ENCODE peak calls at places on chromosomes 2 and 18, in eight cellular contexts. Z is HCT116; L is CD4-positive, alpha-beta T cell; H is pancreas; S is HepG2; E is gastroesophageal sphincter; P is activated CD8-positive, alpha-beta T cell treated with anti-CD3 and anti-CD28 coated beads for 36 hours; X is Right ventricle myocardium superior. Q is an unnamed sample.

GRCh38 chr2:88765154-88765948 is 73.9 kb downstream of the RPIA start:
- ATAC-seq in P (peak), E (no peak), X (no peak), S (peak), Z (no peak), L (peak), H (peak), Q (peak)

GRCh38 chr18:40041951-40042350 is 1913.1 kb upstream of the PIK3C3 start:
- ATAC-seq in P (no peak), E (no peak), Z (no peak), S (no peak), L (no peak), X (no peak), H (no peak), Q (no peak)

GRCh38 chr18:8744656-8745055 is 39.3 kb downstream of the MTCL1 start:
- ATAC-seq in H (no peak), Z (no peak), E (no peak), X (no peak), S (no peak), L (peak), P (peak), Q (no peak)

GRCh38 chr2:162929571-162929970 is 91.0 kb upstream of the KCNH7 start:
- ATAC-seq in L (no peak), S (no peak), Z (no peak), H (no peak), E (no peak), P (no peak), X (no peak), Q (no peak)

GRCh38 chr2:66446178-66446860 is 11.4 kb downstream of the MEIS1 start:
- ATAC-seq in S (no peak), X (peak), Z (no peak), E (peak), L (no peak), H (peak), P (no peak), Q (peak)

GRCh38 chr2:239934571-239935171 is 90.5 kb downstream of the NDUFA10 start:
- ATAC-seq in L (peak), X (peak), P (peak), S (peak), H (peak), Z (peak), E (peak), Q (peak)

GRCh38 chr18:12015697-12016062 is 34.4 kb downstream of the IMPA2 start:
- ATAC-seq in L (no peak), X (peak), E (peak), Z (no peak), P (no peak), H (peak), S (no peak), Q (peak)

GRCh38 chr18:62018034-62018760 is 125.4 kb upstream of the RNF152 start:
- ATAC-seq in H (peak), Z (no peak), L (no peak), S (no peak), X (peak), P (no peak), E (peak), Q (no peak)

GRCh38 chr2:88230912-88231311 is 60.8 kb downstream of the THNSL2 start:
- ATAC-seq in Z (no peak), L (no peak), H (peak), X (no peak), P (no peak), E (no peak), S (no peak), Q (no peak)

GRCh38 chr2:46963961-46964673 is 48.5 kb upstream of the MCFD2 start:
- ATAC-seq in S (peak), H (no peak), X (no peak), P (peak), L (no peak), E (no peak), Z (no peak), Q (peak)

GRCh38 chr2:66080136-66080535 is 354.8 kb upstream of the MEIS1 start:
- ATAC-seq in Z (no peak), H (no peak), X (no peak), P (no peak), S (no peak), L (no peak), E (no peak), Q (no peak)

GRCh38 chr2:229901819-229902218 is 20.0 kb downstream of the TRIP12 start:
- ATAC-seq in Z (peak), P (no peak), X (peak), E (no peak), S (no peak), L (no peak), H (peak), Q (peak)

GRCh38 chr2:61645911-61646310 is 107.8 kb upstream of the XPO1 start:
- ATAC-seq in S (no peak), L (no peak), H (no peak), X (no peak), P (no peak), Z (no peak), E (no peak), Q (no peak)

GRCh38 chr18:69365658-69366057 is 35.0 kb upstream of the DOK6 start:
- ATAC-seq in E (no peak), H (no peak), P (no peak), X (no peak), Z (peak), S (peak), L (no peak), Q (no peak)

GRCh38 chr18:46422552-46423055 is 234.4 kb downstream of the LOXHD1 start:
- ATAC-seq in P (no peak), L (no peak), S (no peak), H (no peak), E (no peak), Z (no peak), X (no peak), Q (no peak)

GRCh38 chr18:8912348-8913057 is 190.0 kb upstream of the NDUFV2 start:
- ATAC-seq in E (no peak), X (no peak), Z (peak), S (peak), L (no peak), H (peak), P (no peak), Q (peak)

GRCh38 chr2:127701651-127702394 is 526 bp downstream of the SFT2D3 start:
- ATAC-seq in E (peak), Z (peak), S (peak), X (peak), P (peak), H (peak), L (peak), Q (peak)

GRCh38 chr18:32261003-32261402 is 71.2 kb downstream of the MEP1B start:
- ATAC-seq in P (no peak), E (no peak), L (no peak), X (no peak), S (peak), Z (peak), H (no peak), Q (peak)

GRCh38 chr2:207225773-207226172 is 60.0 kb upstream of the KLF7 start:
- ATAC-seq in Z (no peak), P (peak), L (no peak), X (no peak), S (no peak), E (no peak), H (no peak), Q (no peak)

GRCh38 chr2:193584522-193584938 is 1389.8 kb upstream of the TMEFF2 start:
- ATAC-seq in H (peak), E (no peak), Z (peak), X (no peak), L (no peak), P (peak), S (peak), Q (peak)

GRCh38 chr2:62597323-62597722 is 91.3 kb upstream of the TMEM17 start:
- ATAC-seq in Z (no peak), L (no peak), E (no peak), S (no peak), X (no peak), H (peak), P (no peak), Q (no peak)

GRCh38 chr2:10466801-10467200 is 18.7 kb upstream of the ODC1 start:
- ATAC-seq in H (no peak), Z (no peak), E (no peak), X (no peak), L (no peak), P (no peak), S (peak), Q (no peak)

GRCh38 chr2:30679416-30680088 is 127.7 kb downstream of the CAPN13 start:
- ATAC-seq in S (no peak), X (no peak), Z (no peak), L (no peak), P (no peak), H (no peak), E (no peak), Q (no peak)

GRCh38 chr2:72793798-72794447 is 31.9 kb downstream of the EXOC6B start:
- ATAC-seq in X (peak), H (no peak), S (no peak), L (no peak), P (no peak), Z (no peak), E (no peak), Q (no peak)

GRCh38 chr2:241267249-241268067 is 48.0 kb downstream of the HDLBP start:
- ATAC-seq in L (no peak), X (no peak), Z (no peak), H (no peak), S (peak), E (no peak), P (no peak), Q (no peak)

GRCh38 chr18:63160172-63160995 is 159.2 kb downstream of the BCL2 start:
- ATAC-seq in H (no peak), S (no peak), X (no peak), Z (no peak), L (no peak), P (no peak), E (no peak), Q (no peak)

GRCh38 chr2:74555610-74556103 is 1.1 kb downstream of the DOK1 start:
- ATAC-seq in H (no peak), P (no peak), Z (no peak), L (no peak), X (no peak), S (peak), E (no peak), Q (no peak)

GRCh38 chr2:134136702-134137101 is 117.2 kb upstream of the MGAT5 start:
- ATAC-seq in H (peak), E (no peak), Z (no peak), L (no peak), S (no peak), X (peak), P (peak), Q (no peak)

GRCh38 chr2:195331124-195331523 is 325.9 kb upstream of the SLC39A10 start:
- ATAC-seq in P (no peak), S (no peak), L (no peak), X (no peak), H (no peak), E (no peak), Z (no peak), Q (no peak)

GRCh38 chr2:189152476-189152875 is 27.1 kb downstream of the COL5A2 start:
- ATAC-seq in P (no peak), L (no peak), S (no peak), Z (no peak), H (no peak), X (peak), E (peak), Q (no peak)

GRCh38 chr2:205539603-205540002 is 142.7 kb upstream of the NRP2 start:
- ATAC-seq in S (peak), P (no peak), X (no peak), L (no peak), E (no peak), H (no peak), Z (peak), Q (no peak)

Q was measured in esophagus mucosa.